ENCODE peak calls at places on chromosomes 4 and X, in five cellular contexts. R, W, U, M and D are unnamed samples.
A peak's percentile ranks its signal among the peaks of the same experiment; 100 is the strongest.

GRCh38 chrX:101357166-101357795 is 8.7 kb upstream of the TIMM8A start:
- DNase-seq in R (no peak), W (no peak), U (no peak), M (peak; percentile 41), D (no peak)

GRCh38 chr4:147638942-147639341 is 21.7 kb downstream of the TMEM184C start:
- DNase-seq in R (no peak), W (no peak), U (no peak), M (no peak), D (no peak)

GRCh38 chr4:178205826-178206225 is 763.6 kb upstream of the AGA start:
- DNase-seq in R (no peak), W (no peak), U (no peak), M (no peak), D (no peak)

GRCh38 chrX:71623714-71624113 is 5.4 kb upstream of the CXCR3 start:
- DNase-seq in R (no peak), W (no peak), U (no peak), M (no peak), D (no peak)

GRCh38 chrX:33336783-33337182 is 125.4 kb upstream of the DMD start:
- DNase-seq in R (no peak), W (peak; percentile 37), U (no peak), M (no peak), D (no peak)

GRCh38 chr4:123699823-123700822 is 303.5 kb downstream of the SPRY1 start:
- DNase-seq in R (no peak), W (no peak), U (no peak), M (no peak), D (no peak)

GRCh38 chr4:41525129-41525528 is 12.8 kb upstream of the LIMCH1 start:
- DNase-seq in R (no peak), W (no peak), U (no peak), M (no peak), D (no peak)

GRCh38 chr4:173745765-173746164 is 215.7 kb upstream of the HAND2 start:
- DNase-seq in R (no peak), W (no peak), U (no peak), M (no peak), D (no peak)

GRCh38 chr4:153529646-153530045 is 63.5 kb downstream of the TMEM131L start:
- DNase-seq in R (no peak), W (no peak), U (no peak), M (no peak), D (no peak)

GRCh38 chrX:68827848-68828562 is 816 bp upstream of the EFNB1 start:
- DNase-seq in R (peak; percentile 79), W (peak; percentile 91), U (peak; percentile 86), M (peak; percentile 75), D (peak; percentile 87)
- TF ChIP-seq POLR2A in R (no peak), W (peak; percentile 0), U (no peak), M (no peak), D (no peak)

GRCh38 chr4:1092026-1092982 is 21.1 kb downstream of the RNF212 start:
- DNase-seq in R (no peak), W (no peak), U (no peak), M (peak; percentile 32), D (no peak)
- TF ChIP-seq CTCF in R (no peak), W (no peak), U (no peak), M (peak; percentile 19), D (no peak)

GRCh38 chrX:48923771-48924170 is 4.9 kb upstream of the PIM2 start:
- DNase-seq in R (no peak), W (no peak), U (no peak), M (no peak), D (no peak)
- H3K4me1 ChIP-seq in R (no peaks in the 10 kb centered on the region), W (no peaks in the 10 kb centered on the region), U (peaks cover 6% of the 10 kb centered on the region), M (peaks cover 21% of the 10 kb centered on the region), D (peaks cover 9% of the 10 kb centered on the region)

GRCh38 chrX:119606508-119607389 is 525 bp upstream of the NKRF start:
- DNase-seq in R (no peak), W (no peak), U (no peak), M (no peak), D (no peak)
- TF ChIP-seq POLR2A in R (no peak), W (peak; percentile 87), U (no peak), M (peak; percentile 48), D (no peak)

DNA sequence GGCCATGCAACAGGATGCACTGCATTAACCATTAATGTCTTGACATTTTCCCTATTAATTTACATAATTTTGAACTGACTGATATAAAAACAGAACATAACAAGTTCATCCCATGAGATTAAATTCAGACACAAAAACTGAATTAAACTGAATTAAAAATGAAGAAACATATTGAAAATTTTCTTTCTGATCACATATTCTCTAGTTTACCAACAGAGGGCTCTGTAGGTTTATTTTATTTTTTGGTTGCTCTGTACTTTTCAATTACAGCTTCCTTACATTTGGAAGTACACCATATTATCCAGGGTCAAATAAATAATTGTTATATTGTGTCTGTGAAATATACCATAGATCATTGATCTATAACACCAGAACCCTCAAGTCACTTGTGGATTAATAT is 27.3 kb upstream of the CT83 start:
- DNase-seq in R (no peak), W (no peak), U (no peak), M (no peak), D (no peak)
- TF ChIP-seq CTCF in R (no peak), W (peak; percentile 6), U (no peak), M (no peak), D (no peak)

GRCh38 chr4:8242782-8243556 is 26.6 kb upstream of the HTRA3 start:
- DNase-seq in R (no peak), W (no peak), U (no peak), M (peak; percentile 48), D (no peak)
- H3K4me1 ChIP-seq in R (peaks cover 5% of the 10 kb centered on the region), W (no peaks in the 10 kb centered on the region), U (peaks cover 17% of the 10 kb centered on the region), M (peaks cover 6% of the 10 kb centered on the region), D (peaks cover 30% of the 10 kb centered on the region)

GRCh38 chr4:53012738-53013137 is 150.6 kb downstream of the RASL11B start:
- DNase-seq in R (no peak), W (no peak), U (no peak), M (no peak), D (no peak)

GRCh38 chr4:53011176-53011575 is 149.1 kb downstream of the RASL11B start:
- DNase-seq in R (no peak), W (no peak), U (no peak), M (no peak), D (no peak)

GRCh38 chr4:53007024-53007423 is 144.9 kb downstream of the RASL11B start:
- DNase-seq in R (no peak), W (no peak), U (no peak), M (no peak), D (no peak)

GRCh38 chr4:53009824-53010223 is 147.7 kb downstream of the RASL11B start:
- DNase-seq in R (no peak), W (no peak), U (no peak), M (no peak), D (no peak)

GRCh38 chr4:53010320-53010719 is 148.2 kb downstream of the RASL11B start:
- DNase-seq in R (peak; percentile 38), W (peak; percentile 84), U (no peak), M (no peak), D (peak; percentile 54)
- TF ChIP-seq POLR2A in R (no peak), W (no peak), U (no peak), M (no peak), D (no peak)

DNA sequence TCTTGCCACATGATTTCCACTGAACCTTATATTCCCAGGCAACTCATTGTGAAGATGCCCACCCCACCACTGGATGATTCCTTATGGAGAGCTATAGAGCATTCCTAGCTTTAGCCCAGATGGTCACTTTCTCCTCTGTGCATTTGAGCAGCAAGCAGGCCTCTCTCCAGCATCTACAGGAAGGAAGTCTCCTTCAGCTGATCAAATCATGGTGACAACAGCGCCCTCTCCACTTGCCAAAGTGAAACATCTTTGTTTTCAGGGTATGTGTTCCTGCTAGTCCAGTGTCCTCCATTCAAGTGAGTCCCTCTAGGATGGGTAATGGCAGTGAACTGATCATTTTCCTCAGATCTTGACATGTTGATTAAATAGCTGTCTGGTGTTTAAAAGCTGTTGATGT is 10.9 kb upstream of the SYTL5 start:
- DNase-seq in R (no peak), W (no peak), U (no peak), M (peak; percentile 7), D (no peak)
- TF ChIP-seq CTCF in R (no peak), W (no peak), U (no peak), M (peak; percentile 34), D (no peak)

DNA sequence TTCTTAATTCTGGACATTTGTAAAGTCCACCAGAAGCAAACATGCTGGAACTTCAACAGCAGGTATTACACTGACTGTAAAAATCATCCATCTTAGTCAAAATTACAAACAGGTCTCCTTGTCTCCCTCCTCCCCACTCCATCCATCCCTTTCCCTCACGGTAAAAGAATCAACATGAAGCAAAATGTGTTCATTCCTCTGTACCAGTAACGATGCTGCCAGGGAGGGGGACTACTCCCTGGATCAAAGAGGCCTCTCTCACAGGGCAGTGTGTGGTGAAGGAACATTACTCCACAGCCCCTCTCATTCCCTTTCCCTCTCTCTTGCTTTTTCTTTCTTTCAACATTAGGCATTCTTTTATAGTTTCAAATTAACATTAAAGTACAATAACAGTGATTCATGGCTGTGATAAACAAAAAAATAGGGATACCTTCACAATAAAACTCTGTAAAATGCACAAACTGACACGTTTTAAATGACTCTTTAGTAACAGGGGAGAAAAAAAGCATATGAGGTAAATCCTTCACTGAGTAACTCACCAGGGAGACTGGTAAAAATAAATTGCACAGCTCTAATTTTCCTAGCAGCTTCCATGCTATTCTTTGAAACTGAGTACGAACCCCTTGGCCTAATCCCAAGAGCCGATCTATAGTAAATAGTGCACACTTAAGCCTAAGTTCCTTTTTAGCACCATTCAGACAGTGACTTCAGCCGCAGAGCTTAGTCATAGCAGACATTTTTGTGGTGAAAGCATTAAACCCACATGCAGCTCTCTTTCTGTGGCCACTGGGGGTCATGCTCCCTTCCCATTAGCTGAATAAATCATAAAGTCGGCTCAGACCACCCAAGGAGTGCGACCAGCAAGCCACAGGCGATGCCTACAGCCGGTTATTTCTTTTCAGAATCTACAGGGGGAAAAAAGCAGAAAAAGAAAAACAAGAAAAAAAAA is 215.6 kb upstream of the GYPA start:
- DNase-seq in R (peak; percentile 13), W (peak; percentile 27), U (no peak), M (peak; percentile 18), D (no peak)
- H3K4me1 ChIP-seq in R (peaks cover 5% of the 10 kb centered on the region), W (no peaks in the 10 kb centered on the region), U (peaks cover 11% of the 10 kb centered on the region), M (no peaks in the 10 kb centered on the region), D (no peaks in the 10 kb centered on the region)